ENCODE peak calls at places on chromosomes 11 and 22, in four cellular contexts. One of them, this sample, is unnamed. For H3K9me3 and H3K4me1, the result is how much of the 10 kb centered on the place peaks cover.

GRCh38 chr11:6251120-6251733 is 8.4 kb upstream of the CCKBR start:
- DNase-seq in thoracic aorta: no peak
- DNase-seq in prostate gland: peak
- DNase-seq in endodermal cell: peak
- DNase-seq in this sample: peak

GRCh38 chr22:39361495-39361894 is 11.7 kb downstream of the SYNGR1 start:
- DNase-seq in thoracic aorta: no peak
- DNase-seq in prostate gland: no peak
- DNase-seq in endodermal cell: peak
- DNase-seq in this sample: no peak

GRCh38 chr11:10405858-10406592 is 49.0 kb upstream of the AMPD3 start:
- DNase-seq in endodermal cell: peak
- DNase-seq in thoracic aorta: peak
- DNase-seq in prostate gland: peak
- DNase-seq in this sample: peak

GRCh38 chr22:17781319-17782031 is 7.2 kb upstream of the BID start:
- DNase-seq in endodermal cell: no peak
- DNase-seq in prostate gland: no peak
- DNase-seq in thoracic aorta: no peak
- DNase-seq in this sample: no peak

GRCh38 chr22:17384612-17385345 is 15.5 kb downstream of the CECR2 start:
- DNase-seq in prostate gland: no peak
- DNase-seq in thoracic aorta: no peak
- DNase-seq in endodermal cell: no peak
- DNase-seq in this sample: no peak

GRCh38 chr22:25754527-25755202 is 12.7 kb downstream of the MYO18B start:
- DNase-seq in endodermal cell: no peak
- DNase-seq in prostate gland: no peak
- DNase-seq in thoracic aorta: peak
- DNase-seq in this sample: no peak

GRCh38 chr22:37329239-37330140 is 47.2 kb downstream of the CYTH4 start:
- DNase-seq in thoracic aorta: no peak
- DNase-seq in endodermal cell: no peak
- DNase-seq in prostate gland: no peak
- DNase-seq in this sample: no peak

GRCh38 chr22:37433786-37434185 is 6.5 kb upstream of the ELFN2 start:
- DNase-seq in thoracic aorta: no peak
- DNase-seq in endodermal cell: peak
- DNase-seq in prostate gland: no peak
- DNase-seq in this sample: no peak

GRCh38 chr11:10328314-10329090 is 23.6 kb downstream of the ADM start:
- DNase-seq in prostate gland: no peak
- DNase-seq in thoracic aorta: no peak
- DNase-seq in endodermal cell: no peak
- DNase-seq in this sample: no peak

GRCh38 chr22:30325065-30325720 is 1.5 kb downstream of the TBC1D10A start:
- DNase-seq in endodermal cell: peak
- DNase-seq in thoracic aorta: peak
- DNase-seq in prostate gland: peak
- DNase-seq in this sample: no peak

GRCh38 chr22:36384766-36385400 is 2.9 kb downstream of the MYH9 start:
- DNase-seq in endodermal cell: peak
- DNase-seq in prostate gland: no peak
- DNase-seq in thoracic aorta: no peak
- DNase-seq in this sample: no peak

GRCh38 chr11:128188346-128189115 is 398.8 kb downstream of the ETS1 start:
- DNase-seq in endodermal cell: no peak
- DNase-seq in thoracic aorta: no peak
- DNase-seq in prostate gland: no peak
- DNase-seq in this sample: no peak

GRCh38 chr11:44539971-44540370 is 25.5 kb upstream of the CD82 start:
- DNase-seq in thoracic aorta: no peak
- DNase-seq in prostate gland: no peak
- DNase-seq in endodermal cell: peak
- DNase-seq in this sample: no peak

GRCh38 chr11:19345519-19345847 is 104.7 kb upstream of the E2F8 start:
- DNase-seq in prostate gland: no peak
- DNase-seq in endodermal cell: peak
- DNase-seq in thoracic aorta: no peak
- DNase-seq in this sample: no peak

DNA sequence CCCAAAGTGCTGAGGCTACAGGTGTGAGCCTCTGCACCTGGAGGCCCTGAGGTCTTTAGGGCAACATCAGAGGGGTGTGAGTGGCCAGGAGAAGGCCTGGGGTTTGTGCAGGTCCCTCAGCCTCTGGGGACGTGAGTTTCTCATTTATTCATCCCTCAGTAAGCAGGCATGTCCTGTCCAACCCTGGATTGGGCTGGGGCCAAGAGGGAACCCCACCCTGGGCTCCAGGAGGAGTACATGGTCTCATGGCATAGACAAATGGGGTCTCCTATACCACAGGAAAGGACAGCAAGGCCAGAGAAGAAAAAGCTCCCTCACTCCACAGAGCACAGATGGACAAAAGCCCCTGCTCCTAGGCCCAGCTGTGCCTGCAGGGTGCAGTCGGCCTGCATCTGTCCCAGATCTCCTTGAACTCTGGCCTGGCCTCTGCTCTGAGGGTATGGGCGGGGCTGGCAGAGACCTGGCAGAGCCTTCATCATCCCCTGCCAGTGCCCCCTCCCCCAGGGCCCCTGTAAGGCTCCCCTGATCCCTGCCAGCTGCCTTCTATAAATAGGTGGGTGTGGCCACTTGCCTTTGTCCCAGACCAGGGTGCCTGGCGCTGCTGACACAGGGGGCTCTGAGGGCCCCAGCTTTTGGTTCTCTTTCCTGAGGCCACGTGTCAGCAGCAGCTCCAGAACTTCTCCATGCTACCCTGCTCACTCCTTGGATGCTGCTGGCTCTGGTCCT is 34.6 kb downstream of the A4GALT start:
- DNase-seq in prostate gland: no peak
- DNase-seq in endodermal cell: no peak
- DNase-seq in thoracic aorta: no peak
- DNase-seq in this sample: no peak
- H3K27ac ChIP-seq in prostate gland: peak
- H3K27ac ChIP-seq in endodermal cell: no peak
- H3K27ac ChIP-seq in thoracic aorta: peak
- H3K27ac ChIP-seq in this sample: peak

GRCh38 chr11:91880660-91881059 is 344.0 kb upstream of the FAT3 start:
- DNase-seq in prostate gland: no peak
- DNase-seq in endodermal cell: no peak
- DNase-seq in thoracic aorta: no peak
- DNase-seq in this sample: no peak
- H3K9me3 ChIP-seq in prostate gland: under half
- H3K9me3 ChIP-seq in endodermal cell: under half
- H3K9me3 ChIP-seq in thoracic aorta: under half
- H3K9me3 ChIP-seq in this sample: under half

GRCh38 chr11:121890377-121890776 is 225.6 kb downstream of the BLID start:
- DNase-seq in endodermal cell: no peak
- DNase-seq in thoracic aorta: no peak
- DNase-seq in prostate gland: no peak
- DNase-seq in this sample: no peak
- H3K4me1 ChIP-seq in endodermal cell: under half
- H3K4me1 ChIP-seq in thoracic aorta: under half
- H3K4me1 ChIP-seq in prostate gland: under half
- H3K4me1 ChIP-seq in this sample: under half

GRCh38 chr22:49965291-49966040 is 4.9 kb downstream of the PIM3 start:
- DNase-seq in endodermal cell: no peak
- DNase-seq in prostate gland: no peak
- DNase-seq in thoracic aorta: no peak
- DNase-seq in this sample: peak
- H3K27ac ChIP-seq in endodermal cell: no peak
- H3K27ac ChIP-seq in prostate gland: peak
- H3K27ac ChIP-seq in thoracic aorta: no peak
- H3K27ac ChIP-seq in this sample: peak

GRCh38 chr22:47697861-47698260 is 935.4 kb downstream of the TBC1D22A start:
- DNase-seq in prostate gland: no peak
- DNase-seq in thoracic aorta: no peak
- DNase-seq in endodermal cell: no peak
- DNase-seq in this sample: no peak
- H3K9me3 ChIP-seq in prostate gland: under half
- H3K9me3 ChIP-seq in thoracic aorta: under half
- H3K9me3 ChIP-seq in endodermal cell: half or more
- H3K9me3 ChIP-seq in this sample: under half

GRCh38 chr11:8792636-8793035 is 110.0 kb downstream of the RPL27A start:
- DNase-seq in thoracic aorta: no peak
- DNase-seq in endodermal cell: peak
- DNase-seq in prostate gland: no peak
- DNase-seq in this sample: no peak
- H3K4me1 ChIP-seq in thoracic aorta: under half
- H3K4me1 ChIP-seq in endodermal cell: under half
- H3K4me1 ChIP-seq in prostate gland: under half
- H3K4me1 ChIP-seq in this sample: under half

GRCh38 chr22:49366437-49366836 is 461.2 kb downstream of the BRD1 start:
- DNase-seq in endodermal cell: no peak
- DNase-seq in thoracic aorta: no peak
- DNase-seq in prostate gland: no peak
- DNase-seq in this sample: no peak
- H3K27ac ChIP-seq in endodermal cell: no peak
- H3K27ac ChIP-seq in thoracic aorta: no peak
- H3K27ac ChIP-seq in prostate gland: no peak
- H3K27ac ChIP-seq in this sample: no peak

GRCh38 chr11:3356858-3357257 is 22.1 kb downstream of the ZNF195 start:
- DNase-seq in thoracic aorta: no peak
- DNase-seq in endodermal cell: no peak
- DNase-seq in prostate gland: no peak
- DNase-seq in this sample: no peak

GRCh38 chr11:3353066-3353465 is 25.9 kb downstream of the ZNF195 start:
- DNase-seq in endodermal cell: no peak
- DNase-seq in prostate gland: no peak
- DNase-seq in thoracic aorta: no peak
- DNase-seq in this sample: no peak

GRCh38 chr11:3359092-3359824 is 19.7 kb downstream of the ZNF195 start:
- DNase-seq in thoracic aorta: no peak
- DNase-seq in endodermal cell: no peak
- DNase-seq in prostate gland: no peak
- DNase-seq in this sample: no peak

GRCh38 chr11:3357994-3358676 is 20.8 kb downstream of the ZNF195 start:
- DNase-seq in thoracic aorta: no peak
- DNase-seq in prostate gland: no peak
- DNase-seq in endodermal cell: no peak
- DNase-seq in this sample: no peak

GRCh38 chr11:3357302-3357701 is 21.6 kb downstream of the ZNF195 start:
- DNase-seq in endodermal cell: no peak
- DNase-seq in prostate gland: no peak
- DNase-seq in thoracic aorta: no peak
- DNase-seq in this sample: no peak
- H3K9me3 ChIP-seq in endodermal cell: half or more
- H3K9me3 ChIP-seq in prostate gland: under half
- H3K9me3 ChIP-seq in thoracic aorta: half or more
- H3K9me3 ChIP-seq in this sample: half or more

GRCh38 chr11:124749920-124750319 is 2.1 kb downstream of the VSIG2 start:
- DNase-seq in endodermal cell: peak
- DNase-seq in thoracic aorta: no peak
- DNase-seq in prostate gland: no peak
- DNase-seq in this sample: no peak
- H3K4me1 ChIP-seq in endodermal cell: under half
- H3K4me1 ChIP-seq in thoracic aorta: under half
- H3K4me1 ChIP-seq in prostate gland: under half
- H3K4me1 ChIP-seq in this sample: under half

GRCh38 chr11:64275031-64275800 is 9.2 kb downstream of the BAD start:
- DNase-seq in prostate gland: no peak
- DNase-seq in endodermal cell: no peak
- DNase-seq in thoracic aorta: no peak
- DNase-seq in this sample: no peak
- H3K27ac ChIP-seq in prostate gland: no peak
- H3K27ac ChIP-seq in endodermal cell: no peak
- H3K27ac ChIP-seq in thoracic aorta: no peak
- H3K27ac ChIP-seq in this sample: no peak